ENCODE peak calls at places on chromosomes 7 and 10, in nine cellular contexts. R, I, L, F, N, K, Y, O and B are unnamed samples. For H3K4me1, the result is how much of the 10 kb centered on the place peaks cover.

GRCh38 chr7:87413951-87414381 is 61.5 kb downstream of the ABCB4 start:
- DNase-seq in R (peak), I (no peak), L (no peak), F (no peak), N (peak), K (no peak), Y (peak), O (no peak), B (no peak)

GRCh38 chr7:155465761-155466141 is 7.8 kb downstream of the EN2 start:
- DNase-seq in R (no peak), I (no peak), L (no peak), F (no peak), N (no peak), K (no peak), Y (no peak), O (no peak), B (no peak)

GRCh38 chr10:93189959-93190358 is 116.3 kb downstream of the CYP26A1 start:
- DNase-seq in R (no peak), I (no peak), L (no peak), F (no peak), N (no peak), K (no peak), Y (no peak), O (no peak), B (peak)

GRCh38 chr7:104936546-104936945 is 77.5 kb upstream of the KMT2E start:
- DNase-seq in R (no peak), I (no peak), L (peak), F (no peak), N (no peak), K (no peak), Y (no peak), O (no peak), B (no peak)

GRCh38 chr10:28284126-28284525 is 18.7 kb downstream of the MPP7 start:
- DNase-seq in R (no peak), I (no peak), L (no peak), F (no peak), N (no peak), K (no peak), Y (no peak), O (no peak), B (peak)

GRCh38 chr7:157337316-157338149 is 729 bp downstream of the DNAJB6 start:
- DNase-seq in R (peak), I (peak), L (peak), F (peak), N (peak), K (peak), Y (peak), O (peak), B (peak)

GRCh38 chr7:21690717-21691116 is 147.9 kb downstream of the DNAH11 start:
- DNase-seq in R (no peak), I (no peak), L (no peak), F (no peak), N (no peak), K (no peak), Y (no peak), O (no peak), B (no peak)

GRCh38 chr7:133201470-133201869 is 51.4 kb upstream of the EXOC4 start:
- DNase-seq in R (no peak), I (no peak), L (no peak), F (no peak), N (no peak), K (no peak), Y (no peak), O (no peak), B (no peak)

GRCh38 chr7:91941450-91941849 is 788 bp downstream of the AKAP9 start:
- DNase-seq in R (peak), I (peak), L (peak), F (no peak), N (peak), K (no peak), Y (peak), O (peak), B (peak)

GRCh38 chr10:101257121-101257890 is 28.0 kb upstream of the LBX1 start:
- DNase-seq in R (no peak), I (no peak), L (no peak), F (no peak), N (no peak), K (no peak), Y (no peak), O (no peak), B (no peak)

GRCh38 chr10:53744746-53745145 is 972.2 kb upstream of the MBL2 start:
- DNase-seq in R (no peak), I (no peak), L (no peak), F (no peak), N (no peak), K (no peak), Y (no peak), O (no peak), B (no peak)

GRCh38 chr7:11524476-11525398 is 307.3 kb downstream of the THSD7A start:
- DNase-seq in R (no peak), I (no peak), L (no peak), F (no peak), N (no peak), K (no peak), Y (no peak), O (no peak), B (no peak)

GRCh38 chr7:69190738-69191137 is 407.5 kb upstream of the AUTS2 start:
- DNase-seq in R (peak), I (no peak), L (no peak), F (no peak), N (peak), K (no peak), Y (no peak), O (no peak), B (no peak)

GRCh38 chr10:124647421-124648130 is 96.6 kb downstream of the FAM53B start:
- DNase-seq in R (no peak), I (peak), L (peak), F (peak), N (no peak), K (peak), Y (peak), O (peak), B (no peak)

GRCh38 chr10:114030140-114030539 is 13.5 kb upstream of the ADRB1 start:
- DNase-seq in R (no peak), I (no peak), L (no peak), F (no peak), N (no peak), K (no peak), Y (no peak), O (no peak), B (no peak)

GRCh38 chr7:1134951-1135350 is 25.0 kb downstream of the ZFAND2A start:
- DNase-seq in R (no peak), I (no peak), L (no peak), F (no peak), N (no peak), K (peak), Y (no peak), O (no peak), B (no peak)

GRCh38 chr7:90492250-90492649 is 22.8 kb downstream of the PTTG1IP2 start:
- DNase-seq in R (no peak), I (no peak), L (no peak), F (no peak), N (no peak), K (no peak), Y (no peak), O (no peak), B (no peak)

GRCh38 chr10:97016728-97017473 is 168.9 kb downstream of the SLIT1 start:
- DNase-seq in R (peak), I (no peak), L (no peak), F (no peak), N (no peak), K (no peak), Y (no peak), O (no peak), B (no peak)

GRCh38 chr7:1811850-1812692 is 142.0 kb downstream of the ELFN1 start:
- DNase-seq in R (no peak), I (no peak), L (no peak), F (no peak), N (peak), K (peak), Y (no peak), O (no peak), B (no peak)

GRCh38 chr7:157832866-157833607 is 496.2 kb downstream of the DNAJB6 start:
- DNase-seq in R (no peak), I (no peak), L (no peak), F (no peak), N (no peak), K (peak), Y (no peak), O (no peak), B (no peak)

GRCh38 chr10:124367936-124368335 is 50.8 kb downstream of the OAT start:
- DNase-seq in R (no peak), I (no peak), L (no peak), F (no peak), N (no peak), K (no peak), Y (no peak), O (no peak), B (no peak)

GRCh38 chr7:40761757-40762342 is 627.0 kb downstream of the SUGCT start:
- DNase-seq in R (no peak), I (no peak), L (no peak), F (no peak), N (no peak), K (no peak), Y (peak), O (no peak), B (no peak)

GRCh38 chr10:62640386-62640785 is 164.1 kb upstream of the ADO start:
- DNase-seq in R (peak), I (no peak), L (no peak), F (no peak), N (no peak), K (no peak), Y (peak), O (no peak), B (no peak)

GRCh38 chr7:35752727-35753126 is 48.1 kb upstream of the SEPTIN7 start:
- DNase-seq in R (no peak), I (no peak), L (no peak), F (no peak), N (no peak), K (no peak), Y (no peak), O (no peak), B (no peak)

GRCh38 chr7:141430426-141431142 is 120.6 kb upstream of the AGK start:
- DNase-seq in R (no peak), I (no peak), L (no peak), F (no peak), N (peak), K (no peak), Y (no peak), O (no peak), B (no peak)

GRCh38 chr10:21526952-21527633 is 1.6 kb upstream of the SKIDA1 start:
- DNase-seq in R (peak), I (peak), L (peak), F (peak), N (peak), K (peak), Y (peak), O (peak), B (peak)

GRCh38 chr10:24035761-24036160 is 173.2 kb upstream of the KIAA1217 start:
- DNase-seq in R (no peak), I (no peak), L (no peak), F (no peak), N (no peak), K (no peak), Y (no peak), O (no peak), B (no peak)

GRCh38 chr10:5506751-5507648 is 7.6 kb upstream of the CALML5 start:
- DNase-seq in R (no peak), I (no peak), L (no peak), F (no peak), N (no peak), K (peak), Y (no peak), O (no peak), B (no peak)

GRCh38 chr7:92421676-92422435 is 25.4 kb upstream of the GATAD1 start:
- DNase-seq in R (no peak), I (no peak), L (peak), F (peak), N (peak), K (no peak), Y (peak), O (no peak), B (no peak)

GRCh38 chr7:46881507-46882127 is 700.3 kb downstream of the TNS3 start:
- DNase-seq in R (peak), I (no peak), L (no peak), F (no peak), N (no peak), K (no peak), Y (no peak), O (no peak), B (no peak)

GRCh38 chr10:131019696-131020095 is 291.8 kb downstream of the TCERG1L start:
- DNase-seq in R (no peak), I (no peak), L (no peak), F (no peak), N (no peak), K (peak), Y (no peak), O (no peak), B (no peak)

GRCh38 chr7:257647-257992 is 32.4 kb upstream of the FOXL3 start:
- DNase-seq in R (no peak), I (no peak), L (no peak), F (no peak), N (no peak), K (peak), Y (no peak), O (no peak), B (no peak)

GRCh38 chr10:126599949-126600627 is 70.4 kb downstream of the C10orf90 start:
- DNase-seq in R (no peak), I (no peak), L (no peak), F (no peak), N (no peak), K (no peak), Y (no peak), O (no peak), B (no peak)

GRCh38 chr7:2123360-2123759 is 109.4 kb downstream of the MAD1L1 start:
- DNase-seq in R (no peak), I (no peak), L (no peak), F (no peak), N (no peak), K (no peak), Y (no peak), O (no peak), B (no peak)

GRCh38 chr7:157555308-157555707 is 218.5 kb downstream of the DNAJB6 start:
- DNase-seq in R (peak), I (no peak), L (peak), F (no peak), N (no peak), K (peak), Y (no peak), O (no peak), B (no peak)

GRCh38 chr7:3043544-3044395 is at the start of gene CARD11:
- DNase-seq in R (peak), I (no peak), L (peak), F (peak), N (no peak), K (no peak), Y (no peak), O (no peak), B (no peak)

GRCh38 chr10:580796-581195 is 108.7 kb downstream of the DIP2C start:
- DNase-seq in R (peak), I (no peak), L (no peak), F (no peak), N (no peak), K (no peak), Y (peak), O (no peak), B (no peak)

GRCh38 chr7:124035706-124036105 is 2.8 kb upstream of the TMEM229A start:
- DNase-seq in R (no peak), I (no peak), L (no peak), F (no peak), N (no peak), K (no peak), Y (no peak), O (no peak), B (no peak)

GRCh38 chr10:71245420-71246325 is 33.3 kb downstream of the UNC5B start:
- DNase-seq in R (no peak), I (no peak), L (no peak), F (no peak), N (no peak), K (no peak), Y (no peak), O (peak), B (no peak)

GRCh38 chr10:71247306-71247705 is 34.9 kb downstream of the UNC5B start:
- DNase-seq in R (no peak), I (no peak), L (no peak), F (no peak), N (no peak), K (no peak), Y (no peak), O (peak), B (no peak)

GRCh38 chr10:71244638-71245419 is 32.5 kb downstream of the UNC5B start:
- DNase-seq in R (peak), I (no peak), L (no peak), F (no peak), N (no peak), K (no peak), Y (peak), O (peak), B (peak)

GRCh38 chr10:71247804-71248203 is 35.4 kb downstream of the UNC5B start:
- DNase-seq in R (no peak), I (no peak), L (no peak), F (no peak), N (no peak), K (no peak), Y (no peak), O (no peak), B (no peak)

GRCh38 chr10:71246591-71247143 is 34.3 kb downstream of the UNC5B start:
- DNase-seq in R (no peak), I (no peak), L (peak), F (peak), N (no peak), K (no peak), Y (no peak), O (peak), B (peak)
- H3K4me1 ChIP-seq in R (under half), I (under half), L (under half), F (under half), N (half or more), K (half or more), Y (under half), O (half or more), B (under half)

DNA sequence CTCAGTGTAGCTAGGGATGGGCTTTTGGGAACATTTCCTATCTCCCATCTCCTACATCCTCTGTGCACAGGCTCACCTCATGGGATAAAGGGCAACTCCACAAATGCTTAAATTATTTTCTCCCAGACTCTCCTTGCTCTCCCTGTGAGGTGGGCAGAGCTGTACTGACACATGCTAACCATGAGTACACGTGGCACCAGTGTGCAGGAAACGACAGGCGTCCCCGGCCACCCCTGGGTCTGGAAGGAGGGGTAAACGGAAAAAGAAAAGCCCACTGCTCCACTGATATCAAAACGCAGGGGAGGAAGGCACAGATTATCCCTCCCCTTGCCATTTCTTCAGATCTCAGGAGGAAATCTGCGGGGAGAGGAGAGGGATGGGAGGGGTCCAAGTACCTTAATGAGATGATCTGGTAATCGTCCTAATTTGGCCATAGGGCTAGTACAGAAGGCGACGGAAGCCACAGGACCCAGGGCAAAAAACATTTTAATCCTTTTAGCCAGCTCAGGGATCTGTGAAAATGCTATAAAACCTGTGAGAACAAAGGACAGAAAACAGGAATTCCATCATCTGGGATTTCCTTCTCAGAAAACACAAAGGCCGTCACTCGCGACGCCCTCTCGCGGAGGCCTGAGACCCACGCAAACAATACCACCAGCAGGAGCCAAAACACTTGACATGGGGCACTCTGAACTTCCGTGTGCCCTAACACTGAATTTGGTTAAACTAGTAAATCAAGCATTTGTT is 17.8 kb upstream of the CH25H start:
- DNase-seq in R (no peak), I (no peak), L (no peak), F (no peak), N (no peak), K (no peak), Y (no peak), O (peak), B (peak)
- TF ChIP-seq CTCF in R (no peak), I (no peak), L (no peak), F (peak), N (peak), K (peak), Y (no peak), O (peak), B (peak)

DNA sequence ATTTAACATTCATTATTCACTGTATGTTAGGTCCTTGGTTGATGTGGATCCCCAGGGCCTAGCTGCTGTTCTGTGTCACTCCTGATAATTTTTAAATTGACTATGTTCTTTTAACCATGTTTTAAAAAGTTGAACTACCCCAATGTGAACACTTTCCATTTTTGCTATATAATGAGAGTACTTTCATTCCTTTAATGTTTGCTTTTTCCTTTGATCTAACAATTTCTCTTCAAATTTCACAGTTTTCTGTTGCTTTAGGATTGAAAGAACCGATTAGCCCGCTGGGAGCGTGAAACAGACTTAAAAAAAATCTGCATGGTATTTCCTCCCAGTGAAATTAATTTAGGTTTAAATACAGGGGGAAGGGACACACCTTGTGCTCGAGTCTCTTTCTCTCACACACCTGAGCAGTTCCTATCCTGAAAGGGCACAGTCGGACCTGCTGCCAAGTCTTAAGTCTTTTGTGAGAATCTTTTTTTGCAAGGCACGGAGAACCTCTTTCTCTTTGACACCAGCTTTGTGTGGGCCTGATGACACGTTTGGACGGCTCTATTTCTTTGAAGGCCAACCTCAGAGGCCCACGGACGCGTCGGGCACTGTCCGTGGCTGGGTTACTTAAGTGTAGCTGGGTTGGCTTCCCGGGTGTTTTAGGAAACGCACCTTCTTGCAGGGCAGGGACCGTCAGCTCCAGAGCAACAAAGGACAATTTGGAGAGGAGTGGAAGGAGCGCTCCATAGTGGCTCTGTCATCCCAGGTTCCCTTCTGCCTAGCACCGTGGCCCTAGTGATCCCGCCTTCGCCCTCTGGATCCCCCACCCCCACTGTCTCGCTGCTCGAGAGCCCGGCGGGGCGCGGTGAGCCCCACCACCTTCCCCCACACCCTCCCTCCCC is 1.0 kb upstream of the CHN2 start:
- DNase-seq in R (no peak), I (no peak), L (peak), F (no peak), N (no peak), K (no peak), Y (no peak), O (no peak), B (no peak)
- H3K4me1 ChIP-seq in R (under half), I (under half), L (under half), F (under half), N (under half), K (under half), Y (under half), O (half or more), B (under half)

DNA sequence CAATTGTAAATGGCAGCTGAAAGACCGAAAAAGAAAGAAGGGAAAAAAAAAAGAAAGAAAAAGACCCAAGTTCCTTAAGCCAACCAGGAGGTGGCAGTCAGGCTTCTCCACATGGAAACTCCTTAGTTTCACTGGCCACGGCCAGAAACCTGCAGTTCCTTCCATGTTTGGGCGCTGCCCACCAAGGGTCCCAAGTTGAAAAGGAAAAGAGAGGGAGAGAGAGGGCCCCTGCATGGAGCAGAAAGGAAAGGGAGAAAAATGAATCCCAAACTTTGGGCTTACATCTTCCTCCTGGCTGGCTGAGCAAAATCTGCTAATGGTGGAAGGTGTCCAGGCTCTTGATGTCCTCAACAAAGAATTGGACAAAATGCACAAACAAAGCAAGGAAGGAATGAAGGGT is 31.8 kb upstream of the ABCA13 start:
- DNase-seq in R (peak), I (no peak), L (no peak), F (no peak), N (no peak), K (no peak), Y (peak), O (no peak), B (no peak)
- TF ChIP-seq CTCF in R (peak), I (no peak), L (peak), F (no peak), N (peak), K (no peak), Y (peak), O (no peak), B (no peak)